ENCODE peak calls at places on chromosome 19, in nine cellular contexts. M is IMR-90; R is GM12865; A is brain microvascular endothelial cell; D is CD4-positive, alpha-beta T cell; O is osteocyte; H is heart left ventricle; I is left ventricle myocardium inferior; K is AG09309. S is an unnamed sample.

GRCh38 chr19:29934257-29934656 is 7.8 kb upstream of the URI1 start:
- DNase-seq in M (no peak), R (no peak), A (no peak), D (no peak), O (no peak), H (no peak), I (no peak), K (no peak), S (no peak)

GRCh38 chr19:38429055-38429810 is 3.2 kb upstream of the RASGRP4 start:
- DNase-seq in M (no peak), R (no peak), A (no peak), D (no peak), O (no peak), H (no peak), I (no peak), K (no peak), S (no peak)

GRCh38 chr19:46428278-46429141 is at the start of gene PNMA8C:
- DNase-seq in M (peak; percentile 63), R (peak; percentile 66), A (peak; percentile 57), D (peak; percentile 22), O (no peak), H (peak; percentile 88), I (peak; percentile 75), K (no peak), S (peak; percentile 34)

GRCh38 chr19:49939721-49940481 is 10.6 kb upstream of the NUP62 start:
- DNase-seq in M (no peak), R (no peak), A (no peak), D (no peak), O (no peak), H (no peak), I (no peak), K (no peak), S (no peak)

GRCh38 chr19:48634424-48635262 is 2.5 kb downstream of the DBP start:
- DNase-seq in M (peak; percentile 92), R (peak; percentile 98), A (peak; percentile 86), D (peak; percentile 91), O (peak; percentile 97), H (peak; percentile 97), I (peak; percentile 98), K (peak; percentile 80), S (peak; percentile 86)

GRCh38 chr19:51131780-51132680 is 7.3 kb downstream of the SIGLEC9 start:
- DNase-seq in M (peak; percentile 38), R (no peak), A (peak; percentile 79), D (peak; percentile 48), O (no peak), H (peak; percentile 73), I (peak; percentile 69), K (no peak), S (no peak)

GRCh38 chr19:33703438-33703750 is 81.6 kb downstream of the CHST8 start:
- DNase-seq in M (no peak), R (no peak), A (no peak), D (no peak), O (no peak), H (no peak), I (no peak), K (no peak), S (no peak)

GRCh38 chr19:1757468-1758230 is 4.3 kb downstream of the ONECUT3 start:
- DNase-seq in M (no peak), R (no peak), A (no peak), D (no peak), O (no peak), H (no peak), I (no peak), K (no peak), S (no peak)

GRCh38 chr19:55283548-55284393 is at the start of gene BRSK1:
- DNase-seq in M (peak; percentile 61), R (no peak), A (peak; percentile 40), D (peak; percentile 27), O (no peak), H (peak; percentile 59), I (peak; percentile 60), K (no peak), S (peak; percentile 61)

GRCh38 chr19:49378501-49378900 is 9.5 kb upstream of the KASH5 start:
- DNase-seq in M (no peak), R (no peak), A (no peak), D (no peak), O (no peak), H (no peak), I (no peak), K (no peak), S (no peak)

GRCh38 chr19:2387367-2388288 is 27.6 kb downstream of the TMPRSS9 start:
- DNase-seq in M (no peak), R (no peak), A (no peak), D (no peak), O (no peak), H (no peak), I (no peak), K (no peak), S (no peak)

GRCh38 chr19:51698296-51698695 is 5.2 kb downstream of the SPACA6 start:
- DNase-seq in M (peak; percentile 58), R (no peak), A (peak; percentile 29), D (no peak), O (no peak), H (no peak), I (no peak), K (no peak), S (no peak)

GRCh38 chr19:7477758-7478157 is 11.1 kb downstream of the PEX11G start:
- DNase-seq in M (no peak), R (no peak), A (no peak), D (no peak), O (no peak), H (no peak), I (no peak), K (no peak), S (no peak)

GRCh38 chr19:10691883-10692282 is 9.4 kb upstream of the QTRT1 start:
- DNase-seq in M (no peak), R (no peak), A (no peak), D (no peak), O (no peak), H (no peak), I (no peak), K (no peak), S (no peak)

GRCh38 chr19:525029-525428 is 6.5 kb upstream of the CDC34 start:
- DNase-seq in M (no peak), R (no peak), A (no peak), D (no peak), O (no peak), H (no peak), I (peak; percentile 7), K (no peak), S (no peak)
- TF ChIP-seq CTCF in M (no peak), R (no peak), A (no peak), D (no peak), O (no peak), H (no peak), I (no peak), K (no peak), S (no peak)

GRCh38 chr19:28324275-28325060 is 888.5 kb downstream of the UQCRFS1 start:
- DNase-seq in M (no peak), R (no peak), A (no peak), D (no peak), O (no peak), H (no peak), I (no peak), K (no peak), S (no peak)
- TF ChIP-seq CTCF in M (no peak), R (peak; percentile 3), A (peak; percentile 46), D (no peak), O (no peak), H (no peak), I (no peak), K (no peak), S (peak; percentile 52)

DNA sequence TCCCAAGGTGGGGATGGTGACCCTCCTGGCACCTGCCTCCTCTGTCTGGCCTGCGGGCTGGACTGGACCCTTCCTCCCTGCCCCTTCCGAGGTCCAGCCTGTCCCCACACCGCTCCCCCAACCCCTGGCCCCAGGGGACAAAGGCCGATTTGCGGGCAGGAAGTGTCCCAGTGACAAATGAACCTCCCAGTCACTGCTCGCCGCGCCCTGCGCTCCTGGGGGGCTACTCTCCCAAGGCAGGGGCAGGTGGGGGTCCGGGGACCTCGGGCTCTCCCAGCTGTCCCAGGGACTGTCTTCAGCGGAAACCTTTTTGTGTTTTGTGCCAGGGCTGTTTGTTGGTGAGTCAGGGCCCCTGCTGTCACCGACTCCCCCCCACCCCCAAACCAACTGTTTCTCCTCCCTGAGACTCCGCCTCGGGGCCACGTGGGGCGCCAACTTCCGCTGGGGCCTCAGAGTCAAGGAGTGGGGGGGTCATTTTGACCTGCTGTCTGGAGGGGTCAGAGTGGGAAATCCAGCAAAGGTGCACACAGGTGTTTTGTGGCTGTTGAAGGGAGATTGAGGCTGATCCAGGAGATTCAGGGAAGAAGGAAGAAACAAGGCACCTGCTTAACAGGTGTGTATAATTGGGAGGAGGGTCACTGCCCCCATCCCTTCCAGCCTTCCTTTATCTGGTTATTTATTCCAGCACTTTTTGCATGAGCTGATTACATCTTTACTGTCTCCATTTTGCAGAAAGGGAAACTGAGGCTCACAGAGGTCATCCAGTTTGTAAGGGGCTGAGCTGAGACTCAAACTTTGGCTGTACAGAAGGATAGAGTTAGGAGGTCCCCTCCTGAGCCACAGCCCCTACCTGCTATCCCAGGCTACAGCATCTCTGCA is 831 bp downstream of the PGPEP1 start:
- DNase-seq in M (peak; percentile 42), R (peak; percentile 80), A (no peak), D (peak; percentile 62), O (no peak), H (peak; percentile 73), I (peak; percentile 48), K (no peak), S (peak; percentile 21)
- TF ChIP-seq CTCF in M (no peak), R (no peak), A (no peak), D (no peak), O (no peak), H (no peak), I (peak; percentile 7), K (no peak), S (no peak)

GRCh38 chr19:35612224-35612558 is 344 bp upstream of the HAUS5 start:
- DNase-seq in M (no peak), R (no peak), A (no peak), D (no peak), O (no peak), H (no peak), I (no peak), K (no peak), S (no peak)
- TF ChIP-seq CTCF in M (no peak), R (no peak), A (no peak), D (no peak), O (no peak), H (no peak), I (no peak), K (no peak), S (no peak)